ENCODE peak calls at places on chromosomes 7 and 10, in seven cellular contexts. J is mammary epithelial cell, V is PC-3, S is heart left ventricle, K is neural progenitor cell, M is body of pancreas, C is cardiac muscle cell. H is an unnamed sample. For H3K4me1, the result is how much of the 10 kb centered on the place peaks cover.

GRCh38 chr7:33893377-33893776 is 12.0 kb upstream of the BMPER start:
- DNase-seq in M (no peak), K (no peak), V (peak), J (no peak), C (no peak), S (no peak), H (no peak)

GRCh38 chr7:157017639-157018327 is 7.3 kb upstream of the MNX1 start:
- DNase-seq in C (no peak), J (no peak), V (no peak), K (peak), S (no peak), M (no peak), H (no peak)

GRCh38 chr10:57579926-57580325 is 687.8 kb downstream of the IPMK start:
- DNase-seq in C (peak), K (peak), M (no peak), S (no peak), V (peak), J (peak), H (no peak)

GRCh38 chr7:7452119-7452518 is 83.6 kb downstream of the COL28A1 start:
- DNase-seq in M (no peak), V (no peak), S (no peak), K (no peak), C (no peak), J (no peak), H (no peak)

GRCh38 chr10:36324831-36325230 is 682.7 kb upstream of the FZD8 start:
- DNase-seq in K (no peak), V (peak), C (no peak), J (no peak), M (no peak), S (no peak), H (no peak)

GRCh38 chr10:125096371-125096770 is 64.0 kb downstream of the CTBP2 start:
- DNase-seq in C (no peak), K (no peak), S (no peak), V (no peak), M (no peak), J (peak), H (no peak)

GRCh38 chr10:13657184-13657680 is 70.5 kb downstream of the PRPF18 start:
- DNase-seq in M (no peak), K (no peak), C (no peak), S (no peak), V (no peak), J (no peak), H (no peak)

GRCh38 chr7:19623676-19624075 is 85.2 kb downstream of the POLR1F start:
- DNase-seq in S (no peak), K (no peak), C (no peak), M (no peak), V (no peak), J (no peak), H (no peak)

GRCh38 chr7:71615017-71615416 is 483.1 kb downstream of the GALNT17 start:
- DNase-seq in M (no peak), K (no peak), V (no peak), C (peak), J (no peak), S (peak), H (no peak)

GRCh38 chr7:104328308-104328969 is at the start of gene LHFPL3:
- DNase-seq in J (no peak), S (no peak), C (peak), K (peak), M (peak), V (no peak), H (no peak)

GRCh38 chr10:55852850-55853249 is 508.2 kb downstream of the ZWINT start:
- DNase-seq in C (no peak), V (no peak), M (no peak), J (no peak), K (no peak), S (no peak), H (no peak)

GRCh38 chr7:34762769-34763168 is 104.8 kb downstream of the NPSR1 start:
- DNase-seq in J (no peak), S (no peak), M (no peak), V (peak), K (no peak), C (no peak), H (no peak)

GRCh38 chr10:63103971-63104409 is 29.1 kb upstream of the NRBF2 start:
- DNase-seq in C (no peak), S (no peak), J (no peak), M (no peak), K (peak), V (no peak), H (no peak)

GRCh38 chr7:92436843-92437445 is 10.3 kb upstream of the GATAD1 start:
- DNase-seq in V (no peak), M (no peak), S (no peak), J (no peak), K (no peak), C (no peak), H (no peak)

GRCh38 chr7:159105845-159106614 is 38.6 kb downstream of the VIPR2 start:
- DNase-seq in M (peak), K (peak), J (no peak), C (no peak), S (no peak), V (peak), H (no peak)

GRCh38 chr10:110074986-110075664 is 67.3 kb downstream of the ADD3 start:
- DNase-seq in V (peak), S (no peak), C (no peak), J (peak), K (no peak), M (no peak), H (no peak)

GRCh38 chr10:69217119-69217754 is 2.9 kb upstream of the HKDC1 start:
- DNase-seq in K (no peak), J (peak), V (peak), C (no peak), M (no peak), S (no peak), H (no peak)

GRCh38 chr10:6017781-6018354 is 40.5 kb upstream of the IL15RA start:
- DNase-seq in M (no peak), V (no peak), J (no peak), K (no peak), S (no peak), C (no peak), H (no peak)

GRCh38 chr7:129271500-129272355 is 46.9 kb downstream of the AHCYL2 start:
- DNase-seq in K (peak), S (no peak), C (peak), V (peak), J (peak), M (peak), H (no peak)

GRCh38 chr10:32104622-32105509 is 48.6 kb upstream of the KIF5B start:
- DNase-seq in K (no peak), M (no peak), S (no peak), C (no peak), V (no peak), J (no peak), H (no peak)

GRCh38 chr7:46930336-46930735 is 651.6 kb downstream of the TNS3 start:
- DNase-seq in C (no peak), K (no peak), S (no peak), J (peak), M (no peak), V (peak), H (no peak)

GRCh38 chr10:105681051-105681450 is 1040.0 kb downstream of the SORCS3 start:
- DNase-seq in J (peak), M (no peak), V (peak), S (no peak), C (no peak), K (no peak), H (peak)

GRCh38 chr10:116038259-116038658 is 234.7 kb downstream of the GFRA1 start:
- DNase-seq in C (no peak), S (peak), V (no peak), J (no peak), K (no peak), M (peak), H (peak)

GRCh38 chr10:35848412-35848811 is 206.3 kb upstream of the FZD8 start:
- DNase-seq in M (no peak), V (no peak), K (no peak), C (no peak), S (no peak), J (no peak), H (no peak)

GRCh38 chr10:12081879-12082560 is 13.3 kb downstream of the DHTKD1 start:
- DNase-seq in M (no peak), S (no peak), K (no peak), V (peak), C (no peak), J (peak), H (no peak)

GRCh38 chr10:129161184-129161583 is 305.9 kb upstream of the MGMT start:
- DNase-seq in C (no peak), K (peak), V (peak), J (peak), M (no peak), S (no peak), H (no peak)

GRCh38 chr7:412731-413356 is 106.8 kb downstream of the PDGFA start:
- DNase-seq in K (no peak), M (no peak), C (no peak), J (no peak), V (no peak), S (peak), H (peak)

GRCh38 chr7:130667593-130668257 is 823 bp downstream of the COPG2 start:
- DNase-seq in S (no peak), K (no peak), V (no peak), M (peak), C (peak), J (no peak), H (no peak)

GRCh38 chr10:132415255-132415654 is 18.3 kb downstream of the PWWP2B start:
- DNase-seq in C (no peak), K (no peak), J (no peak), V (no peak), M (no peak), S (no peak), H (no peak)
- H3K4me1 ChIP-seq in C (under half), K (under half), J (under half), V (under half), M (half or more), S (half or more), H (under half)

DNA sequence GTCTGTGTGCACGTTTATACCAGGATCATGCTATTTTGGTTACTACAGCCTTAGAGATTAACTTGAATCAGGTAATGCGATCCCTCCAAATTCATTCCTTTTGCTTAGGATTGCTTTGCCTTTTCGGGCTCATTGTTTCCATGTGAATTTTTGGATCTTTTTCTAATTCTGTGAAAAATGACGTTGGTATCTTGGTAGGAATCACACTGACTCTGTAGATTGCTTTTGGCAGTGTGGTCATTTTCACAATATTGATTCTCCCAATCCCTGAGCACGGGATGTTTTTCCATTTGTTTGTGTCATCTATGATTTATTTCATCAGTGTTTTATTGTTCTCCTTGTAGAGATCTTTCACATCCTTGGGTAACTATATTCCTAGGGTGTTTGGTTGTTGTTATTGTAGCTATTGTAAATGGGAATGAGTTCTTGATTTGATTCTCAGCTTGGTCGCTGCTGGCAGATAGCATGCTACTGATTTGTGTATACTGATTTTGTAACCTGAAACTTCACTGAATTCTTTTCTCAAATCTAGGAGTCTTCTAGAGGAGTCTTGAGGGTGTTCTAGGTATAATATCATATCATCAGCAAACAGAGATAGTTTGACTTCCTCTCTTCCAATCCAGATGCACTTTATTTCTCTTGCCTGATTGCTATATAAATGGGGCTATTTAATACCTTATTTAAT is 18.2 kb downstream of the SNX8 start:
- DNase-seq in C (no peak), J (no peak), S (no peak), V (no peak), K (no peak), M (no peak), H (no peak)
- H3K4me1 ChIP-seq in C (under half), J (under half), S (under half), V (under half), K (under half), M (under half), H (under half)

GRCh38 chr7:100431286-100431735 is 1.7 kb downstream of the MEPCE start:
- DNase-seq in J (no peak), V (no peak), C (no peak), M (no peak), K (no peak), S (no peak), H (no peak)
- H3K4me1 ChIP-seq in J (under half), V (under half), C (under half), M (half or more), K (under half), S (half or more), H (under half)

DNA sequence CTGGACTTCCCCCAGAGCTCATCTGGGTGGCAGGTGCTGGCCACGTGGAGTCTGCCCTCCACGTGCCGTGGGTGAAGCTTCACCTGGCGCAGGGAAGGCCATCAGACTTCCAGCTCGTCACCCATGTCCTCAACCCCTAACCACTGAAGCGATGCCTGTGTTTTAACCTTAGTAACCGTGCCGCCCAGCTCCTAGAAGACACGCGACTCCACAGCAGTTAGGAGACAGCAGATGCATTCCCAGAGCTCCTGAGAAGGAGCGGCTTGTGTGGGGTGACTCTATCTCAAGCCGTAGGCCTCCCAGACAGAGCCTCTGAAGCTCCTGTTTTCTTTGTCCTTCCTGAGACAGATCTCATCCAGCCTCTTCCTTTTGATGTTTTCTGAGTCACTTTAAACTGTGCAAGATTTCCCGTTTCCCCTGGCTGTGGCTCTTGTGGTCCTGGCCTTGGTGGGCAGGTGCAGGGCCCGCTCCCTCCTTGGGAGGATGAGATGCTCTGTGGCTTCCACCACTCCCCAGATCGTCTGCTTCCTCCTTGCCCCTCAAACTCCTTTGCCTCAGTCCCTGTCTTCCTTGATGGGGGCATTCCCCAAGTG is 41.4 kb upstream of the AP5Z1 start:
- DNase-seq in C (no peak), K (no peak), V (no peak), J (no peak), S (no peak), M (no peak), H (no peak)
- H3K4me1 ChIP-seq in C (under half), K (under half), V (under half), J (under half), S (under half), M (under half), H (under half)

GRCh38 chr10:72059843-72060822 is 28.2 kb downstream of the SPOCK2 start:
- DNase-seq in S (no peak), M (no peak), K (no peak), J (no peak), V (no peak), C (no peak), H (no peak)
- H3K4me1 ChIP-seq in S (under half), M (under half), K (under half), J (under half), V (under half), C (under half), H (under half)